ENCODE peak calls at places on chromosomes 5 and 9, in five cellular contexts. K, P, Y, A and B are unnamed samples.

GRCh38 chr9:89483592-89484474 is 14.1 kb downstream of the SEMA4D start:
- DNase-seq in P (no peak), K (no peak), Y (no peak), A (peak; percentile 87), B (no peak)

GRCh38 chr5:168960492-168960891 is 340.4 kb downstream of the SLIT3 start:
- DNase-seq in K (no peak), Y (no peak), A (no peak), P (no peak), B (no peak)

GRCh38 chr5:40572947-40573346 is 106.8 kb upstream of the PTGER4 start:
- DNase-seq in A (no peak), Y (no peak), K (no peak), P (peak; percentile 15), B (no peak)

GRCh38 chr9:119986205-119986604 is 593.8 kb downstream of the CDK5RAP2 start:
- DNase-seq in Y (no peak), P (no peak), K (no peak), A (no peak), B (no peak)

GRCh38 chr5:73030995-73031394 is 75.2 kb downstream of the FCHO2 start:
- DNase-seq in P (no peak), K (no peak), Y (peak; percentile 31), A (no peak), B (no peak)

GRCh38 chr5:102754499-102755424 is at the start of gene PAM:
- DNase-seq in P (peak; percentile 59), A (peak; percentile 88), K (peak; percentile 84), Y (peak; percentile 49), B (peak; percentile 82)

GRCh38 chr5:177043958-177044357 is 21.5 kb downstream of the ZNF346 start:
- DNase-seq in Y (no peak), P (no peak), K (no peak), A (no peak), B (no peak)

GRCh38 chr5:173753307-173754168 is 134.6 kb upstream of the CPEB4 start:
- DNase-seq in P (no peak), Y (no peak), A (no peak), K (no peak), B (no peak)

GRCh38 chr9:136533775-136534157 is 12.1 kb downstream of the NOTCH1 start:
- DNase-seq in Y (no peak), A (peak; percentile 89), K (no peak), P (no peak), B (peak; percentile 88)

GRCh38 chr5:134438268-134438622 is 26.6 kb upstream of the CDKN2AIPNL start:
- DNase-seq in P (no peak), Y (no peak), K (no peak), A (no peak), B (no peak)

GRCh38 chr9:101514056-101514455 is 19.6 kb upstream of the RNF20 start:
- DNase-seq in K (no peak), Y (no peak), A (no peak), P (no peak), B (no peak)

GRCh38 chr5:54360089-54360488 is 49.7 kb upstream of the ARL15 start:
- DNase-seq in Y (peak; percentile 53), P (no peak), A (no peak), K (no peak), B (no peak)

GRCh38 chr9:87109182-87109581 is 161.9 kb upstream of the GAS1 start:
- DNase-seq in P (no peak), K (no peak), A (no peak), Y (no peak), B (no peak)

GRCh38 chr5:55151923-55152842 is 7.8 kb upstream of the GPX8 start:
- DNase-seq in K (no peak), A (no peak), P (no peak), Y (no peak), B (no peak)

GRCh38 chr9:93087971-93088655 is 7.9 kb upstream of the CARD19 start:
- DNase-seq in P (peak; percentile 9), A (peak; percentile 33), Y (no peak), K (no peak), B (peak; percentile 38)

GRCh38 chr9:81410201-81410600 is 279.1 kb downstream of the TLE1 start:
- DNase-seq in Y (peak; percentile 26), A (no peak), K (no peak), P (no peak), B (no peak)

GRCh38 chr9:110048473-110048975 is 159.4 kb downstream of the C9orf152 start:
- DNase-seq in A (peak; percentile 89), K (peak; percentile 66), P (peak; percentile 84), Y (peak; percentile 47), B (peak; percentile 93)

GRCh38 chr5:160152287-160152686 is 33.0 kb upstream of the PWWP2A start:
- DNase-seq in P (no peak), Y (no peak), K (no peak), A (no peak), B (no peak)

GRCh38 chr5:64341340-64341739 is 164.5 kb upstream of the RGS7BP start:
- DNase-seq in Y (no peak), K (no peak), P (no peak), A (no peak), B (no peak)

GRCh38 chr5:16461782-16462181 is 3.8 kb downstream of the ZNF622 start:
- DNase-seq in A (no peak), P (no peak), K (no peak), Y (no peak), B (no peak)

GRCh38 chr9:94802795-94803194 is 76.3 kb downstream of the AOPEP start:
- DNase-seq in A (no peak), P (no peak), K (no peak), Y (no peak), B (no peak)

GRCh38 chr5:125487231-125487630 is 740.8 kb upstream of the ZNF608 start:
- DNase-seq in K (no peak), Y (no peak), A (no peak), P (no peak), B (no peak)

GRCh38 chr5:128815201-128815600 is 150.1 kb upstream of the SLC27A6 start:
- DNase-seq in P (no peak), A (no peak), Y (no peak), K (no peak), B (no peak)

GRCh38 chr5:147057051-147057450 is 177.8 kb upstream of the STK32A start:
- DNase-seq in Y (no peak), P (no peak), K (no peak), A (no peak), B (no peak)

GRCh38 chr5:94021246-94021645 is 279.8 kb upstream of the POU5F2 start:
- DNase-seq in P (no peak), K (no peak), Y (peak; percentile 91), A (no peak), B (no peak)

GRCh38 chr5:90558344-90559192 is at the start of gene ADGRV1:
- DNase-seq in Y (peak; percentile 54), K (peak; percentile 94), A (peak; percentile 91), P (peak; percentile 15), B (no peak)

GRCh38 chr5:14851999-14852526 is 19.5 kb downstream of the ANKH start:
- DNase-seq in Y (no peak), K (no peak), A (no peak), P (no peak), B (no peak)

GRCh38 chr5:84478603-84479002 is 93.9 kb upstream of the EDIL3 start:
- DNase-seq in A (no peak), K (no peak), P (no peak), Y (no peak), B (no peak)

GRCh38 chr5:167639761-167640160 is 651.7 kb upstream of the WWC1 start:
- DNase-seq in K (no peak), Y (peak; percentile 3), P (no peak), A (no peak), B (no peak)

GRCh38 chr9:123820139-123820538 is 109.8 kb downstream of the DENND1A start:
- DNase-seq in K (no peak), Y (peak; percentile 14), A (no peak), P (no peak), B (no peak)

GRCh38 chr9:123823194-123823947 is 106.6 kb downstream of the DENND1A start:
- DNase-seq in P (no peak), A (no peak), K (no peak), Y (no peak), B (no peak)

GRCh38 chr9:123828449-123828848 is 101.5 kb downstream of the DENND1A start:
- DNase-seq in K (no peak), A (no peak), Y (peak; percentile 1), P (no peak), B (no peak)

GRCh38 chr9:123825337-123825736 is 104.6 kb downstream of the DENND1A start:
- DNase-seq in K (no peak), A (no peak), P (no peak), Y (peak; percentile 23), B (no peak)
- TF ChIP-seq CTCF in K (no peak), A (no peak), P (no peak), Y (no peak), B (no peak)

GRCh38 chr5:124456244-124456643 is 290.2 kb downstream of the ZNF608 start:
- DNase-seq in P (no peak), Y (no peak), K (no peak), A (no peak), B (no peak)

GRCh38 chr5:124460666-124461065 is 285.8 kb downstream of the ZNF608 start:
- DNase-seq in A (no peak), P (no peak), K (no peak), Y (no peak), B (no peak)

GRCh38 chr5:124460000-124460399 is 286.4 kb downstream of the ZNF608 start:
- DNase-seq in A (no peak), P (peak; percentile 31), Y (no peak), K (no peak), B (no peak)

GRCh38 chr5:124457901-124458300 is 288.5 kb downstream of the ZNF608 start:
- DNase-seq in P (no peak), Y (no peak), A (no peak), K (no peak), B (no peak)

GRCh38 chr5:124457101-124457500 is 289.3 kb downstream of the ZNF608 start:
- DNase-seq in P (no peak), Y (no peak), K (no peak), A (no peak), B (no peak)
- H3K4me1 ChIP-seq in P (no peaks in the 10 kb centered on the region), Y (no peaks in the 10 kb centered on the region), K (no peaks in the 10 kb centered on the region), A (no peaks in the 10 kb centered on the region), B (no peaks in the 10 kb centered on the region)

GRCh38 chr5:137075163-137075970 is 423.8 kb downstream of the SPOCK1 start:
- DNase-seq in Y (peak; percentile 77), P (peak; percentile 46), A (peak; percentile 63), K (peak; percentile 90), B (peak; percentile 59)
- TF ChIP-seq CTCF in Y (peak; percentile 70), P (no peak), A (peak; percentile 59), K (peak; percentile 84), B (peak; percentile 22)

DNA sequence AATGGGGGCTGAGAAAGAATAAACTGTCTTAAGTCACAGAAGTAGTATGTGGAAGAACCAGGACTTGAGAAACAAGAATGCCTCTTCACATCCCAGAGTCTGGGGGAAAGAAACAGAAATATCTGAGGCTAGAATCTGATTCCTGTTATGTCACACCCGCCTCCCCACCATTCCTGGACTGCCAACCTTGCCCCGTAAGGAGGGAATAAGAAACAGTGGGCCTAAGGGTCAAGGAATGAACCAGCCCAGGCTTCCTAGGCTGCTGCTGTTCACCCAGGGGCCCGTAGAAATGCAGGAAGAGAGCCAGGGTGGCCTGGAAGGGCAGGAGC is 4.3 kb downstream of the PCDH1 start:
- DNase-seq in Y (no peak), A (no peak), P (peak; percentile 3), K (no peak), B (no peak)
- H3K4me1 ChIP-seq in Y (peaks cover 16% of the 10 kb centered on the region), A (peaks cover 45% of the 10 kb centered on the region), P (no peaks in the 10 kb centered on the region), K (peaks cover 7% of the 10 kb centered on the region), B (peaks cover 16% of the 10 kb centered on the region)